ENCODE peak calls at places on chromosome 14, in four cellular contexts. S, N, F and E are unnamed samples.

GRCh38 chr14:80536456-80536855 is 325.2 kb upstream of the DIO2 start:
- DNase-seq in S (no peak), N (no peak), F (no peak), E (no peak)

GRCh38 chr14:54465654-54466053 is 23.1 kb downstream of the GMFB start:
- DNase-seq in S (no peak), N (no peak), F (no peak), E (no peak)

GRCh38 chr14:53152627-53152908 is 555 bp downstream of the DDHD1 start:
- DNase-seq in S (no peak), N (no peak), F (no peak), E (no peak)

GRCh38 chr14:92847220-92848148 is 53.4 kb downstream of the GOLGA5 start:
- DNase-seq in S (no peak), N (no peak), F (no peak), E (no peak)

GRCh38 chr14:46818147-46818546 is 166.6 kb upstream of the RPL10L start:
- DNase-seq in S (no peak), N (no peak), F (no peak), E (no peak)

GRCh38 chr14:54105898-54106297 is 149.3 kb upstream of the BMP4 start:
- DNase-seq in S (no peak), N (no peak), F (no peak), E (no peak)

GRCh38 chr14:62655161-62655560 is 390.1 kb downstream of the KCNH5 start:
- DNase-seq in S (no peak), N (no peak), F (no peak), E (no peak)

GRCh38 chr14:102217987-102218421 is 78.3 kb downstream of the WDR20 start:
- DNase-seq in S (no peak), N (no peak), F (no peak), E (no peak)

GRCh38 chr14:76232782-76233181 is 81.1 kb downstream of the GPATCH2L start:
- DNase-seq in S (no peak), N (no peak), F (no peak), E (no peak)

GRCh38 chr14:71403673-71404072 is 496.4 kb downstream of the PCNX1 start:
- DNase-seq in S (no peak), N (no peak), F (no peak), E (no peak)

GRCh38 chr14:65015391-65015790 is 28.7 kb downstream of the FNTB start:
- DNase-seq in S (no peak), N (no peak), F (no peak), E (no peak)

GRCh38 chr14:65321370-65321875 is 91.1 kb upstream of the FUT8 start:
- DNase-seq in S (no peak), N (no peak), F (no peak), E (no peak)

GRCh38 chr14:59707778-59708635 is 131.4 kb upstream of the CCDC175 start:
- DNase-seq in S (no peak), N (no peak), F (no peak), E (no peak)
- TF ChIP-seq POLR2A in S (no peak), N (no peak), F (no peak), E (no peak)

DNA sequence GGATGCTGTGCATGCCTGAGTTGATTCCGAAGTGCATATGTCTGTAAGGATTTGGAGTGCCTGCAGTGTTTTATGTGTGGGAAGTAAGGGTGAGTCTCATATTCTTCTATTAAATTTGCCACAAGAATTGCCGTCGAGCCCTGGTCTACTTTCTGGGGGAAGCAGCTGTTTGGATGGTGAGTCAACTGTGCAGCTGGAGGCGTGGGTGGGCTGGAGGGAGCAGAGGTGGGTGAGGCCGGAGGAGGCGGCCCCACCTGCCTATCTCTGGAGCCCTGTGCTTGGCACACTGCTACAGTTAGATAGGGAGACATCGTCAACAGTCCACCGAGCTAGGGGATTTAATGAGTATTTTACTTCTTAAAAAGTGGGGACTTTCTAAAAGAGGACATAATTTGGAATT is 9.7 kb downstream of the GLRX5 start:
- DNase-seq in S (no peak), N (no peak), F (no peak), E (no peak)
- TF ChIP-seq POLR2A in S (no peak), N (no peak), F (no peak), E (no peak)

GRCh38 chr14:68467425-68467824 is 325.4 kb downstream of the ZFP36L1 start:
- DNase-seq in S (no peak), N (no peak), F (no peak), E (no peak)
- TF ChIP-seq POLR2A in S (no peak), N (no peak), F (no peak), E (no peak)

GRCh38 chr14:61562321-61563161 is 132.8 kb upstream of the HIF1A start:
- DNase-seq in S (no peak), N (no peak), F (no peak), E (peak)
- TF ChIP-seq POLR2A in S (no peak), N (no peak), F (no peak), E (no peak)

GRCh38 chr14:94099006-94099405 is 11.5 kb upstream of the IFI27 start:
- DNase-seq in S (no peak), N (no peak), F (no peak), E (no peak)
- TF ChIP-seq POLR2A in S (no peak), N (no peak), F (no peak), E (no peak)

GRCh38 chr14:99595034-99595433 is 9.0 kb downstream of the CCDC85C start:
- DNase-seq in S (no peak), N (no peak), F (no peak), E (no peak)
- TF ChIP-seq POLR2A in S (no peak), N (no peak), F (no peak), E (no peak)

GRCh38 chr14:37595809-37596595 is 573 bp downstream of the TTC6 start:
- DNase-seq in S (no peak), N (no peak), F (peak), E (peak)

GRCh38 chr14:37594916-37595808 is at the start of the genes FOXA1 and TTC6:
- DNase-seq in S (no peak), N (no peak), F (peak), E (peak)

GRCh38 chr14:37593496-37594237 is 1.4 kb downstream of the FOXA1 start:
- DNase-seq in S (no peak), N (no peak), F (no peak), E (no peak)

GRCh38 chr14:37592288-37593274 is 2.5 kb downstream of the FOXA1 start:
- DNase-seq in S (no peak), N (no peak), F (peak), E (no peak)

DNA sequence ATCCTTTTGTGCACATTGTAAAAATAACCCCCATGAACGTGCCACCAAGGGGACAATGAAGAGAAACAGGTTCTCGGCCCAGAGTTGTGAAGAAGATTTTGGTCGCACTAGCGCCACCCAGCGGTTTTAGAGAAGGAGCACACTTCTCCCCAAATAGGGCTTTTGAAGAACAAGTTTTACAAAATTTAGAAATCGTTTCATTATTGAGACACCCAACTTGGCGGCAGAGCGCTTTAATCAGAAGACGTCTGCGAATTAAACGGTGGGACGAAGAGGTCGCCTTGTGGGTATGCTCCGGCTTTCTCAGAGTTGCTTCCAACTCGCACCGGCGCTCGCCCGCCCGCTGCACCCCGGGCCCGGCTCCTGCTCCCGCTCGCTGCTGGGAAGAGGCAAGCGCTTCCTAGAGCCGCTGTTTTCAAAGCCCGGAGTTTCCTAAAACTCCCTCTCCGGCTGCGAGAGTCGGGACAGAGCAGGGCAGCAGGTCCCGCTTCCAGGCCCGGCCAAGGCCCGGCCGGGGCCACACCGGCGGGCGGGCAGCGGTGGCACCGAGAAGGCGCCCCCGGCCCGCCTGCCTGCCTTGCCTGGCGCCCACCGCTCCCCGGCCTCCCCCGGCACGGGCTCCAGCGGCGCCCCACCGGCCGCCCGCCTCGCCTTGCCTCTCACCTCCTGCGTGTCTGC is 672 bp downstream of the FOXA1 start:
- DNase-seq in S (peak), N (no peak), F (peak), E (peak)
- TF ChIP-seq POLR2A in S (no peak), N (no peak), F (no peak), E (no peak)

DNA sequence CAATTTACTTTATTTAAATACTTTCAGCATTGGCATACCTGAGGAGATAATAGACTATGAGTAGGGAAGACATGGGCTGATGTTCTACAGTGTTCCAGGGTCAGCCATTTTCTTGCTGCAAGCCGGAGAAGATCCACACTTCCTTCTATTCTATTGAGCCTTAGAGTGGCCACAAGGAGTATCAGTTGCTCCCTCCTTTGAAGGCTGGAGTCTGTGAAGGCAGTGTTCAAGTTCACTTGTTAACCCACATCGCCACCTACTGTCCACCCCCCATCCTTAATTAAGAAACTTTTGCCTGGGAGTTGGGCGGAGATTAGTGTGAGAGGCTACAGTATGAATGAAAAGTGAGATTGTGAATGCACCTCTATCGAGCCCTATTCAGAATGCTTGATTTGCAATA is 666.6 kb downstream of the NRXN3 start:
- DNase-seq in S (peak), N (no peak), F (no peak), E (peak)
- TF ChIP-seq POLR2A in S (no peak), N (no peak), F (no peak), E (no peak)

GRCh38 chr14:103697196-103697595 is 18.1 kb downstream of the XRCC3 start:
- DNase-seq in S (no peak), N (peak), F (peak), E (no peak)

GRCh38 chr14:103696466-103697071 is 18.7 kb downstream of the XRCC3 start:
- DNase-seq in S (no peak), N (peak), F (peak), E (no peak)

GRCh38 chr14:103699261-103699661 is 16.0 kb downstream of the XRCC3 start:
- DNase-seq in S (no peak), N (no peak), F (no peak), E (no peak)

GRCh38 chr14:103698380-103699260 is 16.6 kb downstream of the XRCC3 start:
- DNase-seq in S (no peak), N (peak), F (peak), E (no peak)

DNA sequence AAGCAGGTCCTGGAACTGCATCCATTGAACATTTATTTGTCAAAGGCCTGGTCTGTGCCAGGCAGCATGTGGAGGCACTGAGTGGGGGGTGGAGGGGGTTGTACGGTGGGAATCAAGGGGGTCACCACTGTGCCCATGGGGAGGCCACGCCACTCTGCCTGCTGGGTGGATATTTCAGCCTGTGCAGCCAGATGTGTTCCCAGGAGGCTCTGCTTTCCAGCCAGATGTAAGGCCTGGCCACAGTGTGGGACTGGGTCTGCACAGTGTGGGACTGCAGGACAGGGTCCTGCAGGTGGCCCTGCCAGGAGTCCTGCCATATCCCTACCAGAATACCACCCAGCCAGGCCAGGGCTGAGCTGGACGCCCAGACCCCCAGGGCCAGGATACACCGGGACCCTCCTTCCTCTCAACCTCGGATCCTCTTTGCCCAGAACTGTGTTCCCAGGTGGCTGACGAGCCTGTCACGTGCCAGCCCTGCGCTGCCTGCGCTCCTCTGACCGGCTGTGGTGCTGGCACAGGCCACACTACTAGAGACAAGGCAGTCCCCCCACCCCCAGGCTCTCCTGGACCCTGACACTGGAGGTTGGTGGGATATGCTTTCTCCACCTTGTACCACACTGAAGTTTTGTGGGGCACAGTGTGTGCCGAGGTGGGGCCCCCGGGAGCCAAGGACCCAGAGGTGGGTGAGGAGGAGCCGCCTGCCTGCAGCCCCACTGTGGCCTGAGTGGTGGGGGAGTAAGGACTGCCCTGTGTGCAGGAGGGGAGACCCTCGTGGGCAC is 17.5 kb downstream of the XRCC3 start:
- DNase-seq in S (no peak), N (peak), F (no peak), E (no peak)
- TF ChIP-seq POLR2A in S (no peak), N (no peak), F (no peak), E (no peak)